ENCODE peak calls at places on chromosomes 11 and 22, in seven cellular contexts. I is fibroblast of villous mesenchyme, U is neural crest cell, H is cardiac fibroblast, T is body of pancreas, Q is PC-9, K is HepG2. M is an unnamed sample.

GRCh38 chr11:131770801-131771200 is 400.4 kb downstream of the NTM start:
- DNase-seq in I (no peak), U (no peak), H (no peak), T (no peak), Q (no peak), K (no peak), M (no peak)

GRCh38 chr11:130653838-130654601 is 205.6 kb downstream of the ADAMTS15 start:
- DNase-seq in I (no peak), U (no peak), H (peak; percentile 91), T (peak; percentile 72), Q (no peak), K (no peak), M (no peak)

GRCh38 chr11:68825603-68826002 is 16.1 kb downstream of the CPT1A start:
- DNase-seq in I (no peak), U (no peak), H (no peak), T (peak; percentile 74), Q (peak; percentile 53), K (peak; percentile 58), M (no peak)

GRCh38 chr22:20793386-20794131 is 19.6 kb downstream of the SERPIND1 start:
- DNase-seq in I (no peak), U (no peak), H (no peak), T (no peak), Q (no peak), K (no peak), M (no peak)

GRCh38 chr11:114026355-114026754 is 33.2 kb upstream of the ZBTB16 start:
- DNase-seq in I (peak; percentile 33), U (no peak), H (peak; percentile 43), T (no peak), Q (no peak), K (peak; percentile 18), M (no peak)

GRCh38 chr11:13697710-13698109 is 29.2 kb downstream of the FAR1 start:
- DNase-seq in I (no peak), U (no peak), H (no peak), T (no peak), Q (no peak), K (no peak), M (no peak)

GRCh38 chr11:36075053-36075452 is 131.2 kb downstream of the LDLRAD3 start:
- DNase-seq in I (peak; percentile 98), U (no peak), H (peak; percentile 90), T (no peak), Q (no peak), K (no peak), M (no peak)

GRCh38 chr11:69799582-69799981 is 19.6 kb downstream of the FGF3 start:
- DNase-seq in I (peak; percentile 8), U (no peak), H (peak; percentile 11), T (no peak), Q (peak; percentile 65), K (peak; percentile 23), M (no peak)

GRCh38 chr11:96341237-96342130 is 1.5 kb downstream of the MAML2 start:
- DNase-seq in I (peak; percentile 51), U (no peak), H (peak; percentile 74), T (peak; percentile 36), Q (peak; percentile 75), K (peak; percentile 44), M (peak; percentile 59)

GRCh38 chr11:45997599-45997998 is 75.1 kb downstream of the LARGE2 start:
- DNase-seq in I (no peak), U (no peak), H (no peak), T (peak; percentile 41), Q (no peak), K (no peak), M (no peak)

GRCh38 chr11:65625628-65626342 is 10.2 kb downstream of the PCNX3 start:
- DNase-seq in I (peak; percentile 22), U (peak; percentile 40), H (peak; percentile 51), T (peak; percentile 60), Q (no peak), K (no peak), M (peak; percentile 86)

GRCh38 chr11:78417888-78418583 is 416 bp upstream of the GAB2 start:
- DNase-seq in I (peak; percentile 79), U (peak; percentile 75), H (peak; percentile 87), T (peak; percentile 79), Q (peak; percentile 63), K (peak; percentile 66), M (peak; percentile 92)
- TF ChIP-seq CTCF in I (no peak), U (peak; percentile 34), H (no peak), T (peak; percentile 24), Q (peak; percentile 26), K (peak; percentile 15), M (peak; percentile 0)

GRCh38 chr22:40239345-40239683 is 61.6 kb downstream of the TNRC6B start:
- DNase-seq in I (no peak), U (no peak), H (no peak), T (no peak), Q (no peak), K (no peak), M (no peak)

GRCh38 chr22:40238425-40239344 is 61.0 kb downstream of the TNRC6B start:
- DNase-seq in I (peak; percentile 72), U (no peak), H (peak; percentile 83), T (no peak), Q (peak; percentile 89), K (no peak), M (no peak)

GRCh38 chr22:40240671-40241070 is 62.9 kb downstream of the TNRC6B start:
- DNase-seq in I (no peak), U (no peak), H (no peak), T (no peak), Q (peak; percentile 66), K (no peak), M (no peak)

GRCh38 chr22:40240160-40240559 is 62.4 kb downstream of the TNRC6B start:
- DNase-seq in I (no peak), U (no peak), H (no peak), T (no peak), Q (no peak), K (no peak), M (no peak)

DNA sequence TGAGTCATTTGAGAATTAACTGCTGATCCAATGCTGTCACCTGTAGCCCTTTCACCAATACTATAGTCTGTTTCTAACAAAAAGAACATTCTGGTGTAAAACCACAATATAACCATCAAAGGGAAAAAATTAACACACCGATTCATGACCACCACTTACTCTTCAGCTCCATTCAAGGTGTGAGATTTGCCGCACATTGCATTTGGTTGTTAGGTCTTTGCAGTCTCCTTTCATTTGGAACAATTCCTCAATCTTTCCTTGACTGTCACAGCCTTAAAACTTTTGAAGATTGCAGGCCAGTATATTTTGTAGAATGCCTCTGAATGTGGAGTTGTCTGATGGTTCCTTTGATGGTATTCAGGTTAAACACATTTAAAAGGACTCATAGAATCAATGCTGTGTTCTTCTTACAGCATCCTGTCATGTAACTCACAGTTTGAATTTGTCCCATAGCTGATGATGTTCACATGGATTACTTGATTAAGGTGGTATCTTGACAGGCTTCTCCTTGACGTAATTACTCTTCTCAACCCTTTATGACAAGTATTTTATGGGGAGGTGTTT is 63.6 kb downstream of the TNRC6B start:
- DNase-seq in I (no peak), U (no peak), H (no peak), T (no peak), Q (no peak), K (no peak), M (no peak)
- TF ChIP-seq CTCF in I (no peak), U (no peak), H (no peak), T (no peak), Q (no peak), K (no peak), M (no peak)

GRCh38 chr11:132977241-132977640 is 555.1 kb downstream of the OPCML start:
- DNase-seq in I (no peak), U (no peak), H (no peak), T (no peak), Q (no peak), K (no peak), M (no peak)

GRCh38 chr11:132976115-132976514 is 556.2 kb downstream of the OPCML start:
- DNase-seq in I (no peak), U (no peak), H (no peak), T (no peak), Q (no peak), K (no peak), M (no peak)

GRCh38 chr11:132969892-132970291 is 562.4 kb downstream of the OPCML start:
- DNase-seq in I (no peak), U (no peak), H (no peak), T (no peak), Q (no peak), K (peak; percentile 7), M (no peak)

GRCh38 chr11:132972565-132972964 is 559.7 kb downstream of the OPCML start:
- DNase-seq in I (no peak), U (peak; percentile 24), H (no peak), T (no peak), Q (no peak), K (no peak), M (no peak)

DNA sequence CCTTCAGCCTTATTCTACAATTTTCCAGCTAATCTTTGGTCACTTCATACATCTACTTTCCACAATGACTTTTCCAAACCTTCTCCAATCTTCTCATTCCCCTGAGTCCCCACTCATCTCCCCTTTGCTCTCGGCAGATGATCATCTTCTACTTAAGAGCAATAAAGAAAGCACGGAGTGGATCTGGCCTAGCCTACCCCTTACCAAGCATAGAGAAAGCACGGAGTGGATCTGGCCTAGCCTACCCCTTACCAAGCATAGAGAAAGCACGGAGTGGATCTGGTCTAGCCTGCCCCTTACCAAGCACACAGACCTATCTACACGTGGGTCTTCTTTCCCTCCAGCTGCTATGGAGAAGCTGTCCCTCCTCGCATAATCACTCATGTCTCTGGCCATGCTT is 558.6 kb downstream of the OPCML start:
- DNase-seq in I (no peak), U (no peak), H (no peak), T (no peak), Q (no peak), K (no peak), M (no peak)
- TF ChIP-seq CTCF in I (no peak), U (no peak), H (no peak), T (no peak), Q (no peak), K (no peak), M (no peak)

GRCh38 chr11:7548659-7549283 is 35.0 kb downstream of the PPFIBP2 start:
- DNase-seq in I (no peak), U (no peak), H (no peak), T (peak; percentile 28), Q (no peak), K (peak; percentile 25), M (peak; percentile 52)
- TF ChIP-seq CTCF in I (peak; percentile 18), U (peak; percentile 45), H (no peak), T (peak; percentile 21), Q (no peak), K (peak; percentile 83), M (peak; percentile 54)

GRCh38 chr11:15093432-15093831 is 20.0 kb downstream of the CALCB start:
- DNase-seq in I (no peak), U (no peak), H (no peak), T (no peak), Q (no peak), K (no peak), M (no peak)
- TF ChIP-seq CTCF in I (no peak), U (no peak), H (no peak), T (no peak), Q (no peak), K (no peak), M (no peak)

GRCh38 chr11:103920933-103921332 is 115.5 kb upstream of the DDI1 start:
- DNase-seq in I (no peak), U (no peak), H (no peak), T (no peak), Q (no peak), K (no peak), M (no peak)
- TF ChIP-seq CTCF in I (no peak), U (no peak), H (no peak), T (no peak), Q (no peak), K (no peak), M (no peak)

GRCh38 chr22:22348127-22348814 is 103.7 kb downstream of the VPREB1 start:
- DNase-seq in I (no peak), U (peak; percentile 31), H (no peak), T (no peak), Q (no peak), K (peak; percentile 45), M (no peak)
- TF ChIP-seq CTCF in I (no peak), U (peak; percentile 26), H (no peak), T (no peak), Q (no peak), K (peak; percentile 52), M (no peak)

M was measured in GM20000.